ENCODE peak calls at places on chromosome 1, in seven cellular contexts. X is lower lobe of right lung; S is left lobe of liver; B is fibroblast of lung; U is CD4-positive, alpha-beta T cell; R is ELF-1; I is C1 segment of cervical spinal cord. O is an unnamed sample.

GRCh38 chr1:20411196-20411980 is 74.6 kb downstream of the CAMK2N1 start:
- DNase-seq in S (peak; percentile 37), B (peak; percentile 94), I (no peak), R (no peak), X (no peak), U (no peak), O (peak; percentile 95)

GRCh38 chr1:9427388-9427787 is 111.9 kb upstream of the SLC25A33 start:
- DNase-seq in R (no peak), I (no peak), U (no peak), B (no peak), S (no peak), X (no peak), O (no peak)

GRCh38 chr1:2914702-2915101 is 106.6 kb upstream of the ACTRT2 start:
- DNase-seq in S (no peak), U (no peak), I (no peak), B (no peak), X (no peak), R (peak; percentile 47), O (no peak)

GRCh38 chr1:65090406-65090805 is 57.6 kb upstream of the AK4 start:
- DNase-seq in U (no peak), X (no peak), B (no peak), S (no peak), I (no peak), R (peak; percentile 40), O (peak; percentile 39)

GRCh38 chr1:208326033-208326432 is 81.8 kb upstream of the PLXNA2 start:
- DNase-seq in B (no peak), U (no peak), S (no peak), R (no peak), I (no peak), X (no peak), O (no peak)

GRCh38 chr1:235313931-235314678 is 13.9 kb downstream of the ARID4B start:
- DNase-seq in I (no peak), X (no peak), R (no peak), S (no peak), U (no peak), B (no peak), O (no peak)

GRCh38 chr1:112618721-112619517 is at the start of gene ST7L:
- DNase-seq in R (peak; percentile 72), S (peak; percentile 87), I (peak; percentile 79), U (peak; percentile 50), B (peak; percentile 70), X (peak; percentile 77), O (peak; percentile 47)

GRCh38 chr1:153346067-153346723 is 2.4 kb downstream of the PGLYRP4 start:
- DNase-seq in I (no peak), X (no peak), B (no peak), S (no peak), U (no peak), R (no peak), O (no peak)

GRCh38 chr1:20487236-20487590 is 1.2 kb upstream of the CAMK2N1 start:
- DNase-seq in I (no peak), S (no peak), B (no peak), U (no peak), R (no peak), X (no peak), O (no peak)

GRCh38 chr1:93079685-93080141 is 630 bp downstream of the MTF2 start:
- DNase-seq in B (peak; percentile 19), S (peak; percentile 51), U (no peak), R (peak; percentile 41), X (peak; percentile 51), I (peak; percentile 27), O (no peak)

GRCh38 chr1:85850238-85850637 is 142.0 kb upstream of the ZNHIT6 start:
- DNase-seq in S (no peak), I (no peak), U (no peak), R (no peak), B (peak; percentile 96), X (no peak), O (peak; percentile 84)

GRCh38 chr1:24783713-24784112 is 38.5 kb downstream of the CLIC4 start:
- DNase-seq in R (no peak), I (no peak), U (no peak), B (no peak), X (no peak), S (no peak), O (no peak)